ENCODE peak calls at places on chromosome 1, in four cellular contexts. T is IMR-90, O is fibroblast of lung, D is thoracic aorta. Y is an unnamed sample.

GRCh38 chr1:52239708-52240001 is 97.8 kb downstream of the ZFYVE9 start:
- DNase-seq in D (no peak), T (no peak), O (no peak), Y (no peak)

GRCh38 chr1:58827298-58827697 is 43.5 kb upstream of the JUN start:
- DNase-seq in T (no peak), O (no peak), D (no peak), Y (no peak)

GRCh38 chr1:225318706-225319575 is 108.9 kb downstream of the LBR start:
- DNase-seq in T (peak), D (no peak), O (peak), Y (no peak)

GRCh38 chr1:20725189-20726106 is 7.1 kb downstream of the SH2D5 start:
- DNase-seq in D (no peak), T (peak), O (peak), Y (no peak)

GRCh38 chr1:103084176-103084575 is 24.1 kb downstream of the COL11A1 start:
- DNase-seq in D (no peak), T (no peak), O (peak), Y (no peak)

GRCh38 chr1:221487781-221488520 is 253.9 kb downstream of the DUSP10 start:
- DNase-seq in O (peak), T (peak), D (no peak), Y (no peak)

GRCh38 chr1:231278100-231278790 is 37.2 kb downstream of the GNPAT start:
- DNase-seq in T (no peak), O (no peak), D (no peak), Y (no peak)

GRCh38 chr1:54117815-54118563 is 34.8 kb downstream of the CDCP2 start:
- DNase-seq in D (no peak), O (peak), T (peak), Y (no peak)

GRCh38 chr1:2372551-2373490 is 18.5 kb downstream of the MORN1 start:
- DNase-seq in D (no peak), O (peak), T (no peak), Y (no peak)

GRCh38 chr1:109821831-109822745 is 58.4 kb upstream of the EPS8L3 start:
- DNase-seq in T (peak), O (peak), D (no peak), Y (no peak)

GRCh38 chr1:65512383-65512782 is 91.9 kb downstream of the LEPR start:
- DNase-seq in O (no peak), D (no peak), T (no peak), Y (no peak)

GRCh38 chr1:93577536-93578432 is 103.9 kb downstream of the BCAR3 start:
- DNase-seq in T (no peak), O (no peak), D (no peak), Y (no peak)

DNA sequence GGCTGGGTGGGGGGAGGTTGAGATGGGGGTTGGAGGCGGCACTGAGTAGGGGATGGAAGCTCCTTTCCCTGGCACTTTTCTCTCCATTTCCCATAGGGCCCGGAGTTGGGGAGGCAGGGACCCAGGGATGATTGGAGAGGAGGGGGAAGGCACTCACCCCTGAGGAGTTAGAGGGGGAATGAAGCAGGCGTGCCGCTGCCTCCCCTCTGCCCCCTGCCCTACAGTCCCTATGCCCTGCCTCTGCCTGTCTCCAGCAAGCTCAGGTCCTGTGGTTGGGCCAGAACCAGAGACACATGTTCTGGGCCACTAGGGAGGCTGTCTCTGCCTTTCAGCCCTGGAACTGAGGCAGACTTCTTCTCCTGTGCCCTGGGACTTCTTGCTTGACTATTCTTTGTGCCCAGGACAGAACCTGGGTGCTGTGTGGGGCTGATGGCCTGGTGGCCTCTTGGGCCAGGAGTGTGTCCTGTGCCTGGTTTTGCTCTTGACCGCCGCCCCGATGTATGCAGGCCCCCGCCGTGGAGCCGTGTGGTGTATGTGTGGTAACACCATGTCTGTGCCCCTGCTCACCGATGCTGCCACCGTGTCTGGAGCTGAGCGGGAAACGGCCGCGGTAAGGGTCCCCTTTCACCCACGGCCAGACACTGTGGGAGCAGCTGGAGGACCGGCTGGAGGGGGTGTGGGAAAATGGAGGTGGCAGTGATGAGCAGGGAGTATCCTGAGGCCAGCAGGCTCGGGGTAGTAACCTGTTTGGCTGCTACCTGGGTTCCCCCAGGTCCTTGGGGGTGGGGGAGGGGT is 1.4 kb downstream of the LYPLA2 start:
- DNase-seq in O (no peak), D (no peak), T (no peak), Y (no peak)
- H3K27ac ChIP-seq in O (peak), D (no peak), T (peak), Y (no peak)

GRCh38 chr1:91608876-91609275 is 108.2 kb downstream of the CDC7 start:
- DNase-seq in O (peak), D (no peak), T (peak), Y (no peak)

GRCh38 chr1:91611498-91611917 is 110.9 kb downstream of the CDC7 start:
- DNase-seq in T (no peak), O (peak), D (no peak), Y (no peak)

GRCh38 chr1:91609571-91609970 is 108.9 kb downstream of the CDC7 start:
- DNase-seq in O (peak), T (peak), D (no peak), Y (no peak)

GRCh38 chr1:91610829-91611228 is 110.2 kb downstream of the CDC7 start:
- DNase-seq in D (no peak), O (no peak), T (no peak), Y (no peak)

GRCh38 chr1:91610102-91610501 is 109.5 kb downstream of the CDC7 start:
- DNase-seq in D (no peak), T (no peak), O (no peak), Y (no peak)
- H3K27ac ChIP-seq in D (no peak), T (peak), O (peak), Y (no peak)

DNA sequence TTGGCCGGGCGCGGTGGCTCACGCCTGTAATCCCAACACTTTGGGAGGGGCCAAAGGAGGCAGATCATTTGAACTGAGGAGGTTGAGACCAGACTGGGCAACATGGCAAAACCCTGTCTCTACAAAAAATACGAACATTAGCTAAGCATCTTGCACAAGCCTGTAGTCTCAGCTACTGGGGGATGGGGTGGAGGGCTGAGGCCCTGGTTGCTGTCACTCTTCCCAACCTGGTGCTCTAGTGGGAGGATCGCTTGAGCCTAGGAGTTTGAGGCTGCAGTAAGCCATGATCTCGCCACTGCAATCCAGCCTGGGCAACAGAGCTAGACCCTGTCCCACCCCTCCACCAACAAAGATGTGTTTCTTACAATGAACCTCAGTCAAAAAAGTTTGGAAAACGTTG is 2.8 kb downstream of the PHGDH start:
- DNase-seq in O (no peak), D (no peak), T (no peak), Y (no peak)
- H3K27ac ChIP-seq in O (no peak), D (peak), T (no peak), Y (no peak)

DNA sequence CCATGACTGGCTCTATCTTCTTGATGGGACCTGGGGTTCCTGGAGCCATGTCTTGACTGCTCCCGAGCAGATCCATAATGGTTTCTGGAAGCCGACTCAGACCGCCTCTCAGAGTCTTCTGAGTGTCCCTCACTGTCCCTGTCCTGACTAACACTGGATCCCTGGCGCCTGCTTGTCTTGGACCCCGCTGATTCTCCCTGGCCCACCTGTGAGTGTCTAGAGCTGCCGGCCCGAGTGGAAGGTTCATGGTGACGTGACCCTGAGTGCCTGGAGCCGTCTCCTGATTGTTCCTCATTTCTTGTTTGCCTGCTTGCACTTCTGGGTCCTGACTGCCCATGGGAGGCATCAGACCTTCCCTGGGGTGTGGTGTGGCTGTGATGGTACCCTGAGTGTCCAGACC is 15.1 kb downstream of the FLG start:
- DNase-seq in D (no peak), O (no peak), T (no peak), Y (no peak)
- H3K27ac ChIP-seq in D (no peak), O (no peak), T (no peak), Y (no peak)

GRCh38 chr1:232579958-232580705 is 49.8 kb downstream of the SIPA1L2 start:
- DNase-seq in D (no peak), O (no peak), T (peak), Y (no peak)
- H3K27ac ChIP-seq in D (no peak), O (no peak), T (no peak), Y (no peak)

DNA sequence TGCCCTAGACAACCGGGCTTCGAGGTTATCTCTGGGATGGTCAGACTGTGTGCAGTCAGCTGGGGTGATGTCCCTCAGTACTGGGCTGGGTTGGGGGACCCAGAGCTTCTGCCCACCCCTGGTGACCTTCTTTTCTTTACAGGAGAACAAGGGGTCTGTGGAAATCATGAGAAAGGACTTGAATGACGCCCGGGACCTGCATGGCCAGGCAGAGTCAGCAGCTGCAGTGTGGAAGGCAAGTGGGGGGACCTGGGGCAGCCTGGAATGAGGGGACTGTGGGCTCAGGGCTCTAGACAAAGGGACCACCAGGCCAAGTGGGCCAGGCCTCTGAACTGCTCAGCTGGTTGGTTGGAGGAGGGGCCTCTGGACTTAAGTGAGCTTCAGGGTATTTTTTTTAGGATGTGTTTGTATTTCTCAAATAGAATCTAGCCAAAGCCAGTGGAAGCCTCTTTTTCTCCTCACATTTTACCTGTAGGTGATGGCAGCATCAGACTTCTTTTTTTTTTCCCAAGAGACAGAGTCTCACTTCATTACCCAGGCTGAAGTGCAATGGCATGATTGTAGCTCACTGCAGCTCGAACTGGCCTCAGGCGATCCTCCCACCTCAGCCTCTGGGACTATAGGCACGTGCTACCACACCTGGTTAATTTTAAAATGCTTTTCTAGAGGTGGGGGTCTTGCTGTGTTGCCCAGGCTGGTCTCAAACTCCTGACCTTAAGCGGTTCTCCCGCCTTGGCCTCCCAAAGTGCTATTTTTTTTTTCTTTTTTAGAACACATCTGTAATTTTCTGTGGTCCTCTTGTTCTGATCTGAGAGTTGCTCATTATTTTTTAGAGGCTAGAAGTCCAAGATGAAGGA is 1.9 kb downstream of the RNF187 start:
- DNase-seq in O (no peak), T (no peak), D (no peak), Y (no peak)
- H3K27ac ChIP-seq in O (no peak), T (peak), D (no peak), Y (no peak)

DNA sequence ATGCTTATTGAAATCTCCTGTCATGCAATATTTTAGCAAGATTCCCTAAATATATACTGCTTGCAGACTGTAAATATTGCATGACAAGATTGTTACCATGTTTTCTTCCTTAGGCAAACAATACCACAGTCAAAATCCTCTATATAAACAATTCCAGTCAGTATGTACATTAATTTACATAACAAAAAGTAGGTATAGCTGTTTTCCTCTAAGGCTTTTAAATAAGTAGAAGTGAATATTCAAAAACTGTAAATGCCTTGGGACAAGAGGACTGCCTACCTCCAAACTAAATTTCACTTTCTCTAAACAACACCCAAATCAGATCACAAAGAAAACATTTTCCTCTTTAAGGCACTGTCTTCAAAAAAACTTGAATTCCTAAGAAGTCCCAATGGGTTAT is 17.3 kb upstream of the FOXD3 start:
- DNase-seq in D (no peak), T (no peak), O (no peak), Y (no peak)
- H3K27ac ChIP-seq in D (no peak), T (no peak), O (no peak), Y (no peak)

GRCh38 chr1:115839706-115840095 is 1.2 kb downstream of the NHLH2 start:
- DNase-seq in D (no peak), T (no peak), O (no peak), Y (no peak)

GRCh38 chr1:115837762-115838421 is 3.0 kb downstream of the NHLH2 start:
- DNase-seq in D (no peak), T (no peak), O (no peak), Y (no peak)

GRCh38 chr1:115837386-115837761 is 3.6 kb downstream of the NHLH2 start:
- DNase-seq in D (no peak), O (no peak), T (no peak), Y (no peak)

GRCh38 chr1:115838426-115838804 is 2.5 kb downstream of the NHLH2 start:
- DNase-seq in D (no peak), O (no peak), T (no peak), Y (no peak)

GRCh38 chr1:115838805-115839705 is 1.9 kb downstream of the NHLH2 start:
- DNase-seq in D (no peak), O (peak), T (no peak), Y (no peak)
- H3K27ac ChIP-seq in D (no peak), O (no peak), T (no peak), Y (no peak)

GRCh38 chr1:112817555-112818373 is 102.6 kb upstream of the PPM1J start:
- DNase-seq in D (no peak), T (no peak), O (peak), Y (no peak)

GRCh38 chr1:112815376-112815775 is 100.2 kb upstream of the PPM1J start:
- DNase-seq in O (no peak), D (no peak), T (no peak), Y (no peak)

GRCh38 chr1:112818990-112819689 is 104.0 kb upstream of the PPM1J start:
- DNase-seq in D (no peak), O (peak), T (peak), Y (no peak)
- H3K27ac ChIP-seq in D (no peak), O (no peak), T (no peak), Y (no peak)

Y was measured in CD4-positive, alpha-beta T cell.